ENCODE peak calls at places on chromosomes 11 and 22, in four cellular contexts. X, Z, W and L are unnamed samples.

GRCh38 chr11:81211050-81211449 is 1522.6 kb downstream of the FAM181B start:
- DNase-seq in X (no peak), Z (no peak), W (no peak), L (no peak)

GRCh38 chr11:43697679-43698078 is 17.1 kb downstream of the HSD17B12 start:
- DNase-seq in X (no peak), Z (no peak), W (no peak), L (peak)

GRCh38 chr11:3163241-3163981 is 1.7 kb downstream of the OSBPL5 start:
- DNase-seq in X (no peak), Z (no peak), W (no peak), L (no peak)

GRCh38 chr11:27640954-27641353 is 59.3 kb downstream of the BDNF start:
- DNase-seq in X (no peak), Z (no peak), W (no peak), L (no peak)

GRCh38 chr11:73141031-73141308 is 1.1 kb downstream of the FCHSD2 start:
- DNase-seq in X (no peak), Z (no peak), W (no peak), L (no peak)

GRCh38 chr22:21074092-21074715 is 28.5 kb downstream of the LRRC74B start:
- DNase-seq in X (peak), Z (no peak), W (no peak), L (peak)

GRCh38 chr11:95517453-95517852 is 272.1 kb downstream of the FAM76B start:
- DNase-seq in X (peak), Z (no peak), W (no peak), L (no peak)

GRCh38 chr11:10309163-10310093 is 4.6 kb downstream of the ADM start:
- DNase-seq in X (peak), Z (peak), W (no peak), L (peak)

GRCh38 chr22:43047605-43048004 is 32.7 kb upstream of the PACSIN2 start:
- DNase-seq in X (no peak), Z (no peak), W (no peak), L (no peak)

GRCh38 chr11:61061081-61061826 is 41.0 kb upstream of the CD5 start:
- DNase-seq in X (peak), Z (no peak), W (peak), L (peak)

GRCh38 chr11:44065851-44066731 is at the start of gene ACCS:
- DNase-seq in X (peak), Z (peak), W (peak), L (peak)

GRCh38 chr11:82854242-82854641 is 46.0 kb downstream of the PRCP start:
- DNase-seq in X (peak), Z (no peak), W (no peak), L (peak)

GRCh38 chr11:95296165-95296564 is 65.2 kb upstream of the SESN3 start:
- DNase-seq in X (no peak), Z (no peak), W (no peak), L (peak)

GRCh38 chr11:129190087-129190486 is 2.0 kb downstream of the ARHGAP32 start:
- DNase-seq in X (peak), Z (peak), W (no peak), L (no peak)

GRCh38 chr11:59511675-59512074 is 336 bp downstream of the OR4D9 start:
- DNase-seq in X (no peak), Z (no peak), W (no peak), L (no peak)

GRCh38 chr11:96061730-96062524 is 138.0 kb upstream of the MTMR2 start:
- DNase-seq in X (no peak), Z (no peak), W (peak), L (peak)